ENCODE peak calls at places on chromosomes 11 and 22, in nine cellular contexts. B is fibroblast of lung, M is dorsolateral prefrontal cortex, T is A549, N is COLO829, F is right cardiac atrium, H is Calu3, U is NCI-H1092 treated with DMSO at 0.1 percent for 48 hours, L is Peyer's patch. W is an unnamed sample.

GRCh38 chr11:69644071-69644961 is 3.4 kb downstream of the CCND1 start:
- DNase-seq in B (peak), M (no peak), T (peak), N (no peak), F (peak), H (peak), U (peak), L (peak), W (peak)

GRCh38 chr11:117479372-117479771 is 151.7 kb downstream of the CEP164 start:
- DNase-seq in B (no peak), M (no peak), T (no peak), N (no peak), F (no peak), H (no peak), U (no peak), L (no peak), W (no peak)

GRCh38 chr11:71977743-71978418 is 20.8 kb upstream of the IL18BP start:
- DNase-seq in B (peak), M (no peak), T (peak), N (peak), F (peak), H (peak), U (peak), L (no peak), W (peak)

GRCh38 chr11:117822031-117822521 is 2.5 kb downstream of the FXYD2 start:
- DNase-seq in B (no peak), M (peak), T (no peak), N (no peak), F (no peak), H (peak), U (no peak), L (peak), W (peak)

GRCh38 chr11:129392995-129393394 is 17.3 kb downstream of the BARX2 start:
- DNase-seq in B (no peak), M (no peak), T (no peak), N (no peak), F (no peak), H (no peak), U (no peak), L (no peak), W (no peak)

GRCh38 chr22:49214976-49215375 is 612.7 kb downstream of the BRD1 start:
- DNase-seq in B (no peak), M (peak), T (no peak), N (no peak), F (no peak), H (no peak), U (no peak), L (peak), W (no peak)

GRCh38 chr11:2466069-2466801 is 21.4 kb downstream of the KCNQ1 start:
- DNase-seq in B (no peak), M (no peak), T (no peak), N (no peak), F (no peak), H (no peak), U (no peak), L (no peak), W (no peak)

GRCh38 chr11:1060885-1061616 is 13.6 kb upstream of the MUC2 start:
- DNase-seq in B (peak), M (no peak), T (peak), N (peak), F (no peak), H (peak), U (no peak), L (peak), W (peak)

W was measured in astrocyte of the hippocampus.